ENCODE peak calls at places on chromosomes 5 and 9, in ten cellular contexts. I is non-pigmented ciliary epithelial cell; J is fibroblast of pulmonary artery; M is H1; O is T-cell; Z is epithelial cell of esophagus; P is activated CD8-positive, alpha-beta memory T cell treated with anti-CD3 and anti-CD28 coated beads for 1 hour; U is stimulated activated CD8-positive, alpha-beta memory T cell treated with anti-CD3 and anti-CD28 coated beads, Interleukin-4, amount 100 ng/mL, for 24 hours; H is cerebellar nuclear complex; K is NCI-H1092 treated with DMSO at 0.1 percent for 48 hours. R is an unnamed sample.

GRCh38 chr9:88051138-88051537 is 76.8 kb upstream of the CDK20 start:
- DNase-seq in I (no peak), J (no peak), M (no peak), O (no peak), Z (no peak), P (no peak), U (no peak), H (no peak), K (no peak), R (no peak)

GRCh38 chr5:8729437-8729836 is 816.4 kb downstream of the SEMA5A start:
- DNase-seq in I (peak), J (peak), M (no peak), O (no peak), Z (no peak), P (no peak), U (no peak), H (no peak), K (no peak), R (peak)

GRCh38 chr5:151697452-151697851 is 10.7 kb upstream of the SPARC start:
- DNase-seq in I (no peak), J (no peak), M (no peak), O (no peak), Z (no peak), P (no peak), U (no peak), H (no peak), K (no peak), R (no peak)

GRCh38 chr9:137492464-137493162 is 33.5 kb upstream of the NSMF start:
- DNase-seq in I (no peak), J (no peak), M (peak), O (peak), Z (no peak), P (no peak), U (no peak), H (no peak), K (no peak), R (no peak)

GRCh38 chr9:131398204-131398603 is 4.3 kb downstream of the PRRC2B start:
- DNase-seq in I (no peak), J (no peak), M (no peak), O (peak), Z (no peak), P (no peak), U (no peak), H (no peak), K (no peak), R (peak)

GRCh38 chr9:4386819-4387218 is 87.0 kb upstream of the GLIS3 start:
- DNase-seq in I (no peak), J (no peak), M (no peak), O (no peak), Z (peak), P (no peak), U (no peak), H (no peak), K (no peak), R (no peak)

GRCh38 chr9:133991964-133992779 is at the start of gene VAV2:
- DNase-seq in I (no peak), J (peak), M (no peak), O (peak), Z (peak), P (no peak), U (peak), H (no peak), K (peak), R (peak)

GRCh38 chr5:139650031-139650688 is 2.0 kb downstream of the CXXC5 start:
- DNase-seq in I (no peak), J (no peak), M (no peak), O (peak), Z (no peak), P (no peak), U (no peak), H (no peak), K (no peak), R (no peak)

GRCh38 chr5:74529101-74529500 is 111.4 kb downstream of the ENC1 start:
- DNase-seq in I (no peak), J (peak), M (no peak), O (no peak), Z (no peak), P (no peak), U (no peak), H (no peak), K (no peak), R (no peak)

GRCh38 chr9:106420511-106420944 is 442.4 kb upstream of the ZNF462 start:
- DNase-seq in I (no peak), J (no peak), M (no peak), O (no peak), Z (peak), P (no peak), U (no peak), H (no peak), K (no peak), R (no peak)

GRCh38 chr5:93145767-93146166 is 435.3 kb downstream of the NR2F1-AS1 start:
- DNase-seq in I (no peak), J (peak), M (no peak), O (no peak), Z (no peak), P (no peak), U (no peak), H (no peak), K (no peak), R (peak)

GRCh38 chr5:172414618-172415599 is 39.4 kb downstream of the SH3PXD2B start:
- DNase-seq in I (no peak), J (no peak), M (no peak), O (no peak), Z (peak), P (no peak), U (no peak), H (no peak), K (no peak), R (no peak)

GRCh38 chr9:92612816-92613215 is 57.1 kb downstream of the IPPK start:
- DNase-seq in I (no peak), J (no peak), M (no peak), O (no peak), Z (no peak), P (no peak), U (no peak), H (no peak), K (no peak), R (no peak)

GRCh38 chr5:179871506-179871905 is 12.9 kb upstream of the MRNIP start:
- DNase-seq in I (no peak), J (no peak), M (no peak), O (no peak), Z (no peak), P (no peak), U (no peak), H (no peak), K (no peak), R (no peak)